ENCODE peak calls at places on chromosome 9, in four cellular contexts. Z is heart left ventricle, M is adrenal gland, E is OCI-LY7. I is an unnamed sample.

GRCh38 chr9:127505396-127506116 is 54.2 kb downstream of the LRSAM1 start:
- DNase-seq in E (peak; percentile 50), M (peak; percentile 61), Z (no peak), I (peak; percentile 54)

GRCh38 chr9:93897075-93897970 is 57.8 kb downstream of the BARX1 start:
- DNase-seq in E (no peak), Z (no peak), M (no peak), I (peak; percentile 5)

GRCh38 chr9:14358523-14358922 is 44.6 kb upstream of the NFIB start:
- DNase-seq in Z (no peak), M (no peak), E (no peak), I (no peak)

GRCh38 chr9:126696091-126696763 is 82.5 kb downstream of the LMX1B start:
- DNase-seq in Z (peak; percentile 26), E (no peak), M (no peak), I (no peak)

GRCh38 chr9:95057121-95057520 is 260.4 kb downstream of the FANCC start:
- DNase-seq in E (no peak), Z (no peak), M (no peak), I (no peak)

GRCh38 chr9:129595903-129596540 is 24.9 kb downstream of the C9orf50 start:
- DNase-seq in M (no peak), Z (no peak), E (no peak), I (no peak)

GRCh38 chr9:134551657-134552348 is 89.8 kb upstream of the COL5A1 start:
- DNase-seq in E (no peak), M (no peak), Z (no peak), I (no peak)

GRCh38 chr9:108271646-108272349 is 584.0 kb downstream of the ACTL7B start:
- DNase-seq in E (no peak), M (no peak), Z (no peak), I (peak; percentile 30)

GRCh38 chr9:110427497-110428104 is 89.9 kb upstream of the TXNDC8 start:
- DNase-seq in Z (no peak), E (peak; percentile 29), M (peak; percentile 58), I (no peak)

GRCh38 chr9:136823136-136824046 is 15.6 kb downstream of the RABL6 start:
- DNase-seq in M (no peak), E (no peak), Z (peak; percentile 22), I (no peak)

GRCh38 chr9:95749493-95749892 is 126.0 kb upstream of the ERCC6L2 start:
- DNase-seq in M (no peak), Z (no peak), E (no peak), I (no peak)

GRCh38 chr9:123046796-123047195 is 13.3 kb downstream of the GPR21 start:
- DNase-seq in M (no peak), Z (no peak), E (no peak), I (no peak)

GRCh38 chr9:114484854-114485443 is 20.3 kb downstream of the WHRN start:
- DNase-seq in Z (no peak), E (no peak), M (peak; percentile 59), I (no peak)

GRCh38 chr9:108273988-108274387 is 581.8 kb downstream of the ACTL7B start:
- DNase-seq in Z (no peak), M (no peak), E (no peak), I (no peak)

GRCh38 chr9:133122935-133123611 is 2.0 kb upstream of the RALGDS start:
- DNase-seq in M (peak; percentile 73), Z (no peak), E (no peak), I (peak; percentile 78)
- H3K4me1 ChIP-seq in M (peaks cover 66% of the 10 kb centered on the region), Z (peaks cover 65% of the 10 kb centered on the region), E (peaks cover 13% of the 10 kb centered on the region), I (no peaks in the 10 kb centered on the region)

DNA sequence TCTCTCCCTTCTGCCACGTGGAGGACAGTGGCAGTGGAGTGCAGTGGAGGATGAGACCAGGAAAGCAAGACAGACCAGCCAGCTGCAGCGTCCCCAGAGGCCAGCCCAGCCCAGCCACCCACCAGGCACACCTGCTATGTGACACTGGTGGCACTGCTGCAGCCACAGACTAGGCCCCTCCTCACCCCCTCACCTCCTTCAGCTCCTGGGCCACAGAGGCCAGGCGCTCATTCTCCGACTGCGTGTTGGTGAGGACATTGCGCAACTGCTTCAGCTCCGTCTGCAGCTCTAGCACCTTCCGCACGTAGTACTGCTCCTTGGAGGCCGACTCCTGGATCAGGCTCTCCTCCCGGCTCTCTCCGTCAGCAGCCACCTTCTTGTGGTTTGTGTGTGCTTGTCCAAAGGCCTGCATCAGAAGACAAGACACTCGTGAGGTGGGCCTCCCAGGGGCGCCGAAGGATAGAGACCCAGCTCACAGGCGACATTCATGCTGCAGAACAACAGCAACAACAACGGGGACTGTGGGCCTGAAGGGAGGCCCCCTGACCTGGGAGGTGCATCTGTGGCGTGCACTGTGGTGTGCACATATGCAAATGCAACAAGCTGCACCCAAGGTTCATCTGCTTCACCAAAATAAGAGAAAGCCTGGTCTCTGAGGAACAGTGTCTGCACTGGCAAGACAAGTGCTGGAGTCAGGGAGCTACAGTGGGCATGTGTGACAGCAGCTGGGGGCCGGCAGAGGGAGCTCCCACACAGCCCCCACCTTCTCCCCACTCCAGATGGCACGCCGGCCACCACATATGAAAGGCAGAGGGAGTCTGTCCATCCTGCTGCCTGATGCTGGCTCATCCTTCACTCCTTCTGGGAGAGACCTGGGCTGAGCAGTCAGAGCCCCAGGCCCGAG is 35.5 kb downstream of the BICD2 start:
- DNase-seq in M (peak; percentile 18), Z (peak; percentile 43), E (peak; percentile 91), I (no peak)
- TF ChIP-seq CTCF in M (no peak), Z (peak; percentile 57), E (peak; percentile 93), I (no peak)

DNA sequence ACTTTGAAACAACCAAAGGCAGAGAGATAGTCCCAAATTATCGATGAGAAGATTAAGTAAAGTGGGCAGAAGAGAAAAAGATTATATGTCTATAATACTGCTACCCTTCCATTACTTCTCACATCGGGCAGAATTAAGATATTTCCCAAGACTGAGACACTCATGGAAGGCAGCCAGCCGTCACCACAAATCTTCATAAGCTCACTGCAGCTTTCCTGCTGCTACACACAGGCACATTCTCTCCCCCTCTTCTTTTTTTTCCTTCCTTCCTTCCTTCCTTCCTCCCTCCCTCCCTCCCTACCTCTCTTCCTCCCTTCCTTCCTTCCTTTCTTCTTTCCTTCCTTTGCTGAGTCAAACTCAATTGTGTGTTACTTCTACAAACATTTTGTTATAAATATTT is 58.7 kb upstream of the SPATA31C2 start:
- DNase-seq in M (no peak), E (no peak), Z (no peak), I (peak; percentile 74)
- H3K27ac ChIP-seq in M (no peak overlapping the region), E (no peak overlapping the region), Z (no peak overlapping the region), I (no peak overlapping the region)

GRCh38 chr9:121603028-121603427 is 48.4 kb upstream of the DAB2IP start:
- DNase-seq in M (no peak), Z (no peak), E (no peak), I (no peak)

GRCh38 chr9:121601234-121601633 is 50.2 kb upstream of the DAB2IP start:
- DNase-seq in Z (no peak), E (no peak), M (no peak), I (no peak)

GRCh38 chr9:121604654-121605053 is 46.8 kb upstream of the DAB2IP start:
- DNase-seq in E (no peak), M (no peak), Z (no peak), I (no peak)

GRCh38 chr9:121607434-121608248 is 43.8 kb upstream of the DAB2IP start:
- DNase-seq in E (no peak), Z (peak; percentile 90), M (peak; percentile 29), I (peak; percentile 66)

GRCh38 chr9:121604242-121604641 is 47.2 kb upstream of the DAB2IP start:
- DNase-seq in E (no peak), M (no peak), Z (no peak), I (no peak)
- H3K4me1 ChIP-seq in E (no peaks in the 10 kb centered on the region), M (peaks cover 45% of the 10 kb centered on the region), Z (peaks cover 50% of the 10 kb centered on the region), I (peaks cover 7% of the 10 kb centered on the region)

DNA sequence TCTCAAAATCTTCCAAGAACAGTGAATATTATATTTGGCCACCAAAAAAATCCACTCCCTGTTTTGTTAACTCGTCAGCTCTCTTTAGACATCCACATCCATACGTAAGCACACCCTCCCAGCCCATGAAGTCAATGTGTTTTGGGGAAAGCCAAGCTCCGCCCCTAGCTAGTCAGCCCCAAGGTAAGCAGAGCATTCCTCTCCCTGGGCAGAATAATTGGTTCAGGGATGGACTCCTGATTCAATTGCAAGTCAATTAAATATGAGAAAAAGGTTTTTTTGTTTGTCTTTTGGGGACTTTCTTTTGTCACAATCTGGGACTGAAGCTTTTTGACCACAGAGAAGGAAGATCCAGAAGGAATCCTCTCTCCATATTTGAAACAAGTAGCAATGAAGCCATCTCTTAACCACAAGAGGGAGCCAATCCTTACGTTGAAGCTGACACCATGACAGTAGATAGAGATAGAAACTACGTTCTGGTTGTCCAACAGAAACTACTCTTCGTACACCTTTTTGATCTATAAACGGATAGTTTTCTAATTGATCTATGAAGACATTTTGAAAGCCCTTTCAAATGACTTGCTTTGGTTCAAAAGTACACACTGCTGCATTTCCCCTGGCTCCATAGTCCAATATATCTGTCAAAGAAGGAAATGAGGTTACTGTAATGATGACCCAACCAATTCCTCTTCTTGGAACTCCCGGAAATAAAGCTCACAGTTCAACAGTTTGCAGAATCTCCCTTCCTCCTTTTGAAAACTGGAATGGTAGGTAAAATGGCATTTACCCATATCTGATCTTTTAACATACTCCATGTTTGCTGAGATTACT is 166.4 kb downstream of the TLE1 start:
- DNase-seq in E (peak; percentile 39), Z (no peak), M (peak; percentile 28), I (no peak)
- TF ChIP-seq CTCF in E (peak; percentile 78), Z (peak; percentile 81), M (peak; percentile 69), I (peak; percentile 51)

DNA sequence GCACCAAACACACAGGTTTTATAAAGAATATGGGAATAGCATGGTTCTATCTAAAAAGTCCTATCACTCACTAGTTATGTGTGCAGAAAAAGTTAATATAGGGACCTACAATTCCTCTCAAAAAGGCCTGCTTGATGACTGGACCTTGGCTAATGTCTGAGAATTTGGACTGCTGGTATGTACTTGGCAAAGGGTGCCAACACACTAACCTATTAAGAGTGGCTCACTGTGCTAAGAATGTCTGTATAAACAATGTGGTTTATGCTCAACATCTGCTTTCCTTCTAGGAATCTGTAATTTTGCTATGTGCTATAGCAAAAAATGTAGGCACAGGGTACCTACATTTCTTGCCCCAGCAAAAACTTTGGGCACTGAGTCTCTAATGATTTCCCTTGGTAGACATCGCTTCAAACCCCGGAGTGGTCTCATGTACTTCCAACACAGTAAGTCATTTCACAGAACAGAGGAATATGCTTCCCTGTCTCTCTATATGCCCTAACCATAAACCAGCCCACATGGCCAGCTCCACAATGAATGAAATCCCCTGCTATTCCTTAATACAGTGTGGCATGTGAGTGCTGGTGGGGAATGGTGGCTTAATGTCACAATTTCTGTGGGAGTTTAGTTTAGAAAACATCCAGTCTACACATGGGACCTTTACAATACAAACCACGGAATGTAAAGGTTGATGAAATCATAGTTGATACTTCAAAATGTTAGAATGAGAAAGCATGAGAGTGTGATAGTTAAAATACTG is 101.7 kb downstream of the UBAP2 start:
- DNase-seq in M (no peak), Z (no peak), E (no peak), I (no peak)
- H3K27ac ChIP-seq in M (no peak overlapping the region), Z (no peak overlapping the region), E (no peak overlapping the region), I (no peak overlapping the region)

I was measured in uterus.